ENCODE peak calls at places on chromosomes 12 and 14, in four cellular contexts. C is WTC11, E is HepG2, A is GM12878. O is an unnamed sample.

GRCh38 chr12:102950950-102951490 is 6.5 kb upstream of the ASCL1 start:
- DNase-seq in C (no peak), E (no peak), A (no peak), O (no peak)

GRCh38 chr14:98144964-98145363 is 1127.0 kb downstream of the BCL11B start:
- DNase-seq in C (no peak), E (no peak), A (no peak), O (no peak)

GRCh38 chr12:8779862-8780261 is 42.6 kb upstream of the A2ML1 start:
- DNase-seq in C (no peak), E (no peak), A (no peak), O (no peak)

GRCh38 chr14:103519043-103519836 is 3.4 kb downstream of the CKB start:
- DNase-seq in C (no peak), E (no peak), A (no peak), O (peak)

GRCh38 chr12:123041811-123042655 is 61.6 kb downstream of the ARL6IP4 start:
- DNase-seq in C (no peak), E (no peak), A (no peak), O (no peak)

GRCh38 chr12:104538056-104538455 is 81.3 kb downstream of the CHST11 start:
- DNase-seq in C (no peak), E (no peak), A (no peak), O (no peak)

GRCh38 chr12:99767809-99768208 is 120.3 kb downstream of the GARIN6 start:
- DNase-seq in C (no peak), E (no peak), A (no peak), O (no peak)

GRCh38 chr12:62847709-62848108 is 87.2 kb downstream of the PPM1H start:
- DNase-seq in C (no peak), E (no peak), A (no peak), O (no peak)

GRCh38 chr14:78606111-78606510 is 435.9 kb downstream of the NRXN3 start:
- DNase-seq in C (no peak), E (no peak), A (no peak), O (no peak)

DNA sequence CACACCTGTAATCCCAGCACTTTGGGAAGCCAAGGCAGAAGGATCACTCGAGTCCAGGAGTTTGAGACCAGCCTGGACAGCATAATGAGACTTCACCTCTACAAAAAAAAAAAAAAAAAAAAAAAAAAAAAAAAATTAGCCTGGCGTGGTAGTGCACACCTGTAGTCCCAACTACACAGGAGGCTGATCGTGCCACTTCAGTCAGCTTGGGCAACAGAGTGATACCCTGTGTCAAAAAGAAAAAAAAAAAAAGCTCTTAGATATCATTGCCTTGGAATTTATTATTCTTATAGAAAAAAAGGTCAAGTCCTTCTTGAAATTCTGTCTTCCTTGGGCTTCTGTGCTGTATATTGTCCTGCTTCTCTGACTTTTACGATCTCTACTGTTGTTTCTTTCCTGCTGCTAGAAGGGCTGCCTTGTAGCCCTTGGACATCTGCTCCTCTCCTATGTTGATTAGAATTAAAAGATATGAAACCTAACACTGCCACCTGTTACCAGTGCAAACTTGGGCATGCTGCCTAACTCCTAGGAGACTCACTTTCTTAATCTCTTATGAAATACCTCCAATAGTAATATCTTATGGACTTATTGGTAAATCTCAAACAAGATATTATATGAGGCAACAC is 5.7 kb downstream of the TMEM19 start:
- DNase-seq in C (no peak), E (no peak), A (no peak), O (no peak)
- TF ChIP-seq NR2C2 in C (no peak), E (no peak), A (no peak), O (no peak)

GRCh38 chr14:22926316-22926715 is 2.9 kb downstream of the PRMT5 start:
- DNase-seq in C (no peak), E (no peak), A (no peak), O (no peak)

GRCh38 chr14:22928237-22929103 is 706 bp downstream of the PRMT5 start:
- DNase-seq in C (no peak), E (no peak), A (no peak), O (no peak)

GRCh38 chr14:22925513-22925912 is 3.7 kb downstream of the PRMT5 start:
- DNase-seq in C (no peak), E (no peak), A (no peak), O (no peak)

GRCh38 chr14:22929848-22930364 is 730 bp upstream of the PRMT5 start:
- DNase-seq in C (no peak), E (no peak), A (no peak), O (no peak)

DNA sequence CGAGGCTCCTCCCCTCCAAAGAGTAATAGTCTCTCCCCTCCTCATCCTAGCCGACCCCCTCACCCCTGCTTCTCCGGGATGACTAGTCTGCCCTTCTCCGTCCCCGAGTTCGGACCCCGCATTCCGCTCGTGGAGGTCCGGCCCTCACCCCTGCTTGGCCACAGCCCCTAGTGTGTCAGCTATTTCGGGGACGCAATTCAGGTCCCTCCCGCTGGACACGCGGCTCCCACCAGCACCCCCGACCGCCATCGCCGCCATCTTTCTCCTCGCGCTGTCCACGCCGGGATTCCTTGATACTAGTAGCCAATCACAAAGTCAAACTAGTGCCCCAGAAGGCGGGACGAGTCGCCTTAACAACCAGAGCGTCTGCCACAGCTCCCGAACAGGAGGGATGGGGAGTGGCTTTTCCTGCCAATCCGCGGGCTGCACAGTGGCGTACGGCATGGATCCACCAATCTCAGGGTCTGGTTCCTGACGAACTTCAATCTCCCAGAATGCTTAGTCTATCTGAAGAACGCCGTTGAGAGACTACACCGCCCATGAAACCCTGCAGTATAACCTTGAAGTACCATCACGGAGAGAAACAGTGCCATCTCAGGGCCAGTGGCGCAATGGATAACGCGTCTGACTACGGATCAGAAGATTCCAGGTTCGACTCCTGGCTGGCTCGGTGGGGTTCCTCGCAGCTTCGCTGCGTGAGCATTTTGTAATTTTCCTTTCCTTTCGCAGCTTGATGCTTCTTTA is at the start of gene PRMT5:
- DNase-seq in C (peak), E (peak), A (peak), O (peak)
- TF ChIP-seq NR2C2 in C (no peak), E (peak), A (no peak), O (peak)

DNA sequence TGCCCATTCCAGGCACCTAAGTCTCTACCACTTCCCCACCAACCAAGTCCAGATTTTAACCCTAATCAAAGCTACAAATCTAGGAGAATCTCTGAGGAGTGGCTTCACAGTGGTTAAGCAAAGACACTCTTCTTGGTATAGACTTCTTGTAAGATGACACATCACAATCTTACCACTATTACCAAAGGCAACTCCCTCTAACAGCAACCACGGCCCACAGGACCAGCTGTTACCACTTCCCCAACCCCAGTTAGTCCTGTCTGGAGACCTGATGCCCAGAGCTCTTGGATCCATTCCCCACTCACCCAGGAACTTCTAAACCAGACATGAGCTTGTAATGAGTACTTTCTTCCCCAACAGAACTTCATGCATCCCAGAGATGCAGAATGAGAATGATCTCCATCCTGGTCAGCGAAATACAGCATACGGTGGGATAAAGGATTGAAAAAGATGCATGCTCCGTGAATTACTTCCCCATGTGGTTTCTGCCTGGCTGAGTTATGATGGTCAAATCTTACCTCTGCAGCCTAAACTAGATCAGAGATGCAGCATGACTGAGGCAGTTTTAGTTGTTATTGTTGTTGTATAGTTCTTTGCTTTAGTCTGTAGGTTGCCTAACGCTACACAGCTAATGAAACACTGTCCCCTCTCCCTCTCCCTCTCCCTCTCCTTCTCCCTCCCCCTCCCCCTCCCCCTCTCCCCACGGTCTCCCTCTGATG is 87.7 kb upstream of the FOXN3 start:
- DNase-seq in C (no peak), E (no peak), A (peak), O (no peak)
- TF ChIP-seq NR2C2 in C (no peak), E (no peak), A (no peak), O (no peak)

DNA sequence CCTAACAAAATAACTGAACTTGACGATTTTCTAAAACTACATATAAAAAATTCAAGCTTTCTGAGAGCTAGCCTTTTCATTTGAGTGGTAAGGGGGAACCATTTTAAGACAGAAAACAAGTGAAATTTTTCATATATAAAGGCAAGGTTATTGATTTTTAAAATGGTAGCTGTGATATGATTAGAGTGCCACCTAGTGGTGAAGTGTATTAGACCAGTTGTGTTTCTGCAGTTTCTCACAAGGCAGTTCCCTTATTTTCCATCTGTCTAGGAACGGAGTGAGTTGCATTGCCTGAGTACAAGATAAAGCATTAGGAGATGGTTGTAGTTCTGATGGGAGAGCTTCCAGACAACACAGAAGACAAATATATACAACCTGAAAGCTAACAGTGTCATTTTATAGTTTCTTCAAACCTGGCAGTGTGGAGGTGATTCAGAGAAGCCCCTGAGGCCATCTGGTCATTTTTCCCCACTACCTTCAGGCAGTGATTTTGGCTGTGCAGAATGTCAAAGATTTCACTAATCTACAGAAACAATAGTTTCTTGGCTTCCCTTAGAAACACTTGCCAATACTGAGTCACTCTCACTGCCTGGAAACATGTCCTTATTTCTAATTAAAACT is 180.8 kb downstream of the C12orf50 start:
- DNase-seq in C (no peak), E (peak), A (peak), O (peak)
- TF ChIP-seq NR2C2 in C (no peak), E (no peak), A (no peak), O (no peak)

DNA sequence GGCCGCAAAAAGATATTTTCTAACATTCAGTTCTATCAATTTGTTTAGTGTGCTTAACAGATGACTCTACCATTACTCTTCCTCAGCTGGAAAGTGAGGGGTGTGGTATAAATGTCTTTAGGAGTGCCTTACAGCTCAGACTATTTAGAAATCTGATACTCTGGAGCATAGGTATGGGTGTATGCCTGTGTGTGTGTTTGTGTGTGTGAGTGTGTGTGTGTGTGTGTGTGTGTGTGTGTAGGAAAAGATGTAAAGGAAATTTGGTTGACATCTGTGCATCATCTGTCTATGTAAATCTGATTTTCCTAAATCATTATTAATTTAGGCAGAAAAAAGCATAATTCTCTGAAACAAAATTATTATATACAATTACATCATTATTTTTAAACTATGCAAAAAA is 16.0 kb downstream of the RNASE3 start:
- DNase-seq in C (no peak), E (no peak), A (no peak), O (no peak)
- TF ChIP-seq NR2C2 in C (no peak), E (no peak), A (no peak), O (no peak)

GRCh38 chr12:851913-852312 is 97.6 kb downstream of the RAD52 start:
- DNase-seq in C (no peak), E (no peak), A (no peak), O (no peak)

GRCh38 chr12:863285-863684 is 86.2 kb downstream of the RAD52 start:
- DNase-seq in C (no peak), E (no peak), A (no peak), O (no peak)

GRCh38 chr12:862303-862911 is 87.1 kb downstream of the RAD52 start:
- DNase-seq in C (no peak), E (no peak), A (no peak), O (no peak)

GRCh38 chr12:852864-853263 is 96.6 kb downstream of the RAD52 start:
- DNase-seq in C (no peak), E (no peak), A (no peak), O (no peak)

DNA sequence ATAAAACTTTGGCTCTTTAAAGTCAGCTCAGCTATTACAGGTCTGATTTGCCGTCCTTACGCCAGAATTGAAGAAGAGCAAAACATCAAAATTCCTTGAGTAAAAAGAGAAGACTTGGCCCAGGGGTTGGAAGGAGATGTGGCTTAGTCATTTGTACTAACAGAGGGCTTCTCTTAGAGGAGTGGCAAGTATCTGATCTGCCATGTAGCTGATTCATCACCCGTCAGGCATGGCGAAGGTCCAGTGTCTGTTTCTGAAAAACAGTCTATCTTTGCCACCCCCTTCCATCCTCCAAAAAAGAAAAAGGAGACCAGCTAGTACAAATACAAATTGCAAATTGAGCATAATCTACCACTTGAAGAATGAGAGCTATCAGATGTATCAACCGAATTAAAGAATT is 91.9 kb downstream of the RAD52 start:
- DNase-seq in C (no peak), E (no peak), A (no peak), O (no peak)
- TF ChIP-seq NR2C2 in C (no peak), E (no peak), A (no peak), O (no peak)

DNA sequence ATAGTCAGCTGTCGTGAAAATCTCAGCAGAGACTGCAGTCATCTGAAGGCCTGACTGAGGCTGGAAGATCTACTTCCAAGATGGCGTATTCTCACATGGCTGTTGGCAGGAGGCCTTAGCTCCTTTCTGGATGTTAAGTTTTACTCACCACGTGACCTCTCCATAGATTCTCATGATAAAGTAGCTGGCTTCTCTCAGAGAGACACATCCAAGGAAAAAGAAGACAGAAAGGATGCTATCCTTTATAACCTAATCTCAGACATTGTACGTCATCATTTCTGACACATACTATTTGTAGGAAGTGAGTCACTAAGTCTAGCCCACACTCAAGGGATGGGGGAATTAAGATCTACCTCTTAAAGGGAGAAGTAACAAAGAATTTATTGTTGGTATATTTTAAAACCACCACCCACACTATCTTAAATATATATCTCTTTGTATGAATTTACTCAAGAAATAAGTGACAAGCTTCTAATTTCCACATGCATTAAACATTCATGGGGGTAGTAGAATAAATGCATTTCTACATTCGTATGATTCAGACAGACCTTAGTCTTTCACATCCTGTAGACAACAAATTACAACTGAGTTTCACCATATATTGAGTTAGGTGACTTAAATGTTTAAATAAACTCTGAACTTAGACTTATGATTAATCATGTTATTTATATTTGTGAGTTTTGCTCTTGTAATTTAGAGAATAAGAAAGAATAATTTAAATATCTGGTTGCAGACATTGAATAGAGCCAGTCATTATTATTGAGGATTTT is 411.0 kb downstream of the LRIG3 start:
- DNase-seq in C (no peak), E (no peak), A (no peak), O (no peak)
- TF ChIP-seq NR2C2 in C (no peak), E (no peak), A (no peak), O (no peak)

GRCh38 chr12:77229640-77230442 is 164.5 kb upstream of the E2F7 start:
- DNase-seq in C (no peak), E (no peak), A (no peak), O (no peak)

GRCh38 chr12:77231548-77231947 is 166.2 kb upstream of the E2F7 start:
- DNase-seq in C (no peak), E (no peak), A (no peak), O (no peak)

GRCh38 chr12:77228376-77228775 is 163.0 kb upstream of the E2F7 start:
- DNase-seq in C (no peak), E (no peak), A (no peak), O (no peak)

GRCh38 chr12:77236066-77236465 is 170.7 kb upstream of the E2F7 start:
- DNase-seq in C (no peak), E (no peak), A (no peak), O (no peak)

GRCh38 chr12:77232045-77232444 is 166.7 kb upstream of the E2F7 start:
- DNase-seq in C (no peak), E (no peak), A (no peak), O (no peak)
- TF ChIP-seq NR2C2 in C (no peak), E (no peak), A (no peak), O (no peak)

GRCh38 chr12:34105392-34105933 is 83.2 kb downstream of the ALG10 start:
- DNase-seq in C (no peak), E (no peak), A (no peak), O (no peak)

GRCh38 chr12:34107016-34107415 is 84.7 kb downstream of the ALG10 start:
- DNase-seq in C (no peak), E (no peak), A (no peak), O (no peak)

GRCh38 chr12:34108405-34108803 is 86.1 kb downstream of the ALG10 start:
- DNase-seq in C (no peak), E (no peak), A (no peak), O (no peak)

GRCh38 chr12:34107781-34108404 is 85.6 kb downstream of the ALG10 start:
- DNase-seq in C (no peak), E (no peak), A (no peak), O (no peak)

DNA sequence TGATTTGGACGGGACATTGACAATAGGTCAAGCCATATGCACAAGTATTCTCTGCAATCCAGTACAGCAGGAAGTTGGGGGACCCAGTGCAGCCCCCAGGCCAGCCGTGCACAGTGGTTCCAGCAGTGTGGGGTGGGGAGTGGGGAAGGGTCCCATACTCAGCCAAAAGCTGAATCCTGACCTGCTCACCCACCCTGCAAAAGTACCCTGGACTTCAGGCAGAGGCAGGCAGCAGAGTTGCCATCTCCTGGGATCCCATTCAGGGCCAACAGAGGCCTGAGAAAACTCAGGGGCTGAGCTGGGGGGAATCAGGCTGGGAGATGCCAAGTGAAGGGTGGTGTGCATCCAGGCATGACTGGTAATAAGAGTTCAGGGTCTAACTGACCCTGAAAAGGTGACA is 83.9 kb downstream of the ALG10 start:
- DNase-seq in C (no peak), E (no peak), A (no peak), O (no peak)
- TF ChIP-seq NR2C2 in C (no peak), E (no peak), A (no peak), O (no peak)